ENCODE peak calls at places on chromosomes 16 and 17, in nine cellular contexts. W is mucosa of descending colon; S is NB4; G is cardiac fibroblast; A is NCI-H1930; Z is A549; K is HuH-7.5; J is activated CD4-positive, alpha-beta T cell treated with anti-CD3 and anti-CD28 coated beads, Interleukin-2, amount 50 U/mL, for 48 hours; I is GM03348. N is an unnamed sample.

GRCh38 chr17:4159761-4160160 is 16.8 kb downstream of the CYB5D2 start:
- DNase-seq in S (no peak), A (no peak), Z (no peak), J (no peak), I (no peak), G (no peak), K (no peak), W (no peak), N (no peak)

GRCh38 chr17:66165537-66166123 is 26.3 kb downstream of the CEP112 start:
- DNase-seq in A (peak), K (peak), G (peak), Z (peak), W (no peak), I (peak), J (no peak), S (peak), N (peak)

GRCh38 chr17:81487487-81488275 is 24.9 kb downstream of the ACTG1 start:
- DNase-seq in W (peak), K (peak), A (peak), Z (peak), J (peak), S (peak), G (peak), I (peak), N (no peak)

GRCh38 chr17:72602517-72603345 is 481.9 kb downstream of the SOX9 start:
- DNase-seq in W (peak), Z (peak), A (no peak), J (no peak), S (peak), G (peak), K (no peak), I (peak), N (no peak)

GRCh38 chr17:7857724-7858486 is at the start of gene CYB5D1:
- DNase-seq in G (peak), K (peak), S (peak), W (peak), I (peak), J (peak), Z (peak), A (peak), N (peak)

GRCh38 chr17:47686661-47687327 is 7.2 kb upstream of the TBKBP1 start:
- DNase-seq in S (no peak), K (no peak), I (no peak), A (no peak), Z (no peak), W (no peak), G (peak), J (no peak), N (no peak)

GRCh38 chr17:64784353-64784798 is 122.3 kb upstream of the SMURF2 start:
- DNase-seq in G (no peak), J (no peak), A (no peak), K (no peak), W (peak), Z (no peak), S (no peak), I (no peak), N (no peak)

GRCh38 chr16:4415538-4416199 is 727 bp downstream of the CORO7 start:
- DNase-seq in S (peak), A (no peak), K (no peak), Z (no peak), G (peak), W (peak), J (peak), I (peak), N (no peak)

GRCh38 chr16:87047221-87048037 is 269.8 kb downstream of the C16orf95 start:
- DNase-seq in Z (no peak), W (no peak), I (no peak), K (no peak), J (no peak), A (no peak), G (no peak), S (no peak), N (no peak)

GRCh38 chr17:62822080-62822904 is 14.2 kb upstream of the MARCHF10 start:
- DNase-seq in W (no peak), J (no peak), G (no peak), A (no peak), S (no peak), I (no peak), K (no peak), Z (no peak), N (no peak)

GRCh38 chr17:9324864-9325263 is 250.8 kb downstream of the STX8 start:
- DNase-seq in I (no peak), J (no peak), A (no peak), G (peak), S (no peak), K (no peak), W (no peak), Z (peak), N (no peak)

GRCh38 chr17:45060824-45061605 is at the start of gene NMT1:
- DNase-seq in Z (peak), A (peak), W (peak), G (peak), K (peak), J (peak), I (peak), S (peak), N (peak)

GRCh38 chr16:53736297-53736696 is 32.3 kb downstream of the FTO start:
- DNase-seq in I (no peak), Z (no peak), W (no peak), G (no peak), K (no peak), J (no peak), S (no peak), A (no peak), N (no peak)

GRCh38 chr17:3663102-3664011 is 5.0 kb downstream of the TAX1BP3 start:
- DNase-seq in Z (no peak), I (no peak), S (no peak), G (no peak), W (no peak), A (no peak), K (no peak), J (no peak), N (no peak)

GRCh38 chr17:50631195-50631907 is 3.3 kb upstream of the ABCC3 start:
- DNase-seq in I (no peak), G (peak), J (no peak), A (no peak), K (no peak), Z (no peak), W (peak), S (no peak), N (peak)

GRCh38 chr17:8470447-8471047 is 34.9 kb downstream of the NDEL1 start:
- DNase-seq in S (no peak), K (no peak), I (peak), Z (no peak), A (no peak), W (no peak), G (no peak), J (no peak), N (no peak)

GRCh38 chr16:22425036-22425801 is 50.8 kb upstream of the CDR2 start:
- DNase-seq in W (no peak), A (no peak), S (no peak), J (no peak), K (no peak), G (peak), I (peak), Z (no peak), N (no peak)

GRCh38 chr16:85989376-85989775 is 90.4 kb downstream of the IRF8 start:
- DNase-seq in S (no peak), W (no peak), G (no peak), Z (no peak), K (no peak), J (no peak), I (no peak), A (no peak), N (no peak)

GRCh38 chr17:63826468-63827001 is 696 bp upstream of the PSMC5 start:
- DNase-seq in Z (no peak), A (no peak), S (no peak), W (no peak), J (no peak), K (no peak), G (no peak), I (peak), N (no peak)

GRCh38 chr17:79160980-79161621 is 86.5 kb downstream of the ENGASE start:
- DNase-seq in A (no peak), J (peak), I (no peak), S (peak), Z (no peak), G (peak), W (no peak), K (no peak), N (no peak)

GRCh38 chr17:32523827-32524552 is 37.2 kb downstream of the CDK5R1 start:
- DNase-seq in G (no peak), J (peak), W (no peak), I (no peak), A (no peak), S (no peak), Z (no peak), K (no peak), N (no peak)

GRCh38 chr16:31202402-31203385 is at the start of gene PYCARD:
- DNase-seq in I (peak), J (no peak), K (no peak), G (peak), S (peak), W (peak), Z (peak), A (no peak), N (no peak)

GRCh38 chr16:47873434-47873833 is 282.4 kb downstream of the ABCC12 start:
- DNase-seq in W (no peak), A (no peak), Z (no peak), J (no peak), K (no peak), G (no peak), I (no peak), S (peak), N (no peak)

GRCh38 chr16:4200000-4200780 is 41.7 kb downstream of the SRL start:
- DNase-seq in Z (peak), W (no peak), A (no peak), I (peak), G (peak), J (peak), S (peak), K (peak), N (no peak)

GRCh38 chr17:6460531-6461161 is 16.4 kb downstream of the PIMREG start:
- DNase-seq in Z (no peak), A (no peak), W (no peak), K (no peak), I (no peak), S (no peak), J (no peak), G (no peak), N (no peak)

GRCh38 chr16:3032624-3033023 is 4.1 kb downstream of the BICDL2 start:
- DNase-seq in I (no peak), K (no peak), J (no peak), S (no peak), A (no peak), W (peak), G (no peak), Z (no peak), N (no peak)

N was measured in skeletal muscle cell.